ENCODE peak calls at places on chromosomes 1 and 21, in seven cellular contexts. T, B, H, Z, C, Q and W are unnamed samples.

GRCh38 chr1:119004781-119005180 is 16.6 kb upstream of the TBX15 start:
- DNase-seq in H (no peak), Q (no peak), T (no peak), C (no peak), Z (no peak), B (no peak), W (no peak)

GRCh38 chr1:155858805-155859233 is 548 bp upstream of the SYT11 start:
- DNase-seq in C (no peak), B (no peak), Z (no peak), H (no peak), T (no peak), Q (no peak), W (no peak)

GRCh38 chr1:116934586-116935207 is 25.0 kb downstream of the PTGFRN start:
- DNase-seq in B (no peak), C (no peak), T (no peak), Q (no peak), Z (no peak), H (no peak), W (no peak)

GRCh38 chr21:14213164-14213563 is 2.4 kb upstream of the LIPI start:
- DNase-seq in B (no peak), H (no peak), Q (no peak), C (no peak), Z (no peak), T (no peak), W (no peak)

GRCh38 chr1:74733616-74734484 is 898 bp downstream of the TYW3 start:
- DNase-seq in Q (no peak), B (no peak), T (no peak), C (peak), Z (peak), H (peak), W (peak)

GRCh38 chr21:17461014-17461413 is 51.8 kb upstream of the CXADR start:
- DNase-seq in T (peak), Q (no peak), H (no peak), C (peak), Z (no peak), B (no peak), W (no peak)

GRCh38 chr21:23223882-23224281 is 2225.7 kb downstream of the NCAM2 start:
- DNase-seq in C (no peak), H (no peak), Q (no peak), Z (no peak), T (no peak), B (no peak), W (no peak)

GRCh38 chr1:201282931-201283829 is at the start of gene PKP1:
- DNase-seq in T (no peak), C (peak), Q (peak), H (no peak), B (no peak), Z (no peak), W (no peak)

GRCh38 chr1:10935241-10935640 is 77.2 kb upstream of the TARDBP start:
- DNase-seq in Z (no peak), T (no peak), H (no peak), B (no peak), C (no peak), Q (no peak), W (no peak)

GRCh38 chr1:171754381-171754705 is 12.5 kb upstream of the VAMP4 start:
- DNase-seq in T (no peak), C (no peak), Q (no peak), Z (no peak), B (no peak), H (no peak), W (peak)

GRCh38 chr1:94926915-94927404 is at the start of gene CNN3:
- DNase-seq in C (peak), H (peak), Z (peak), B (peak), Q (peak), T (peak), W (peak)

GRCh38 chr1:49085079-49085478 is 308.4 kb upstream of the BEND5 start:
- DNase-seq in T (no peak), H (no peak), B (no peak), C (no peak), Z (no peak), Q (no peak), W (no peak)

DNA sequence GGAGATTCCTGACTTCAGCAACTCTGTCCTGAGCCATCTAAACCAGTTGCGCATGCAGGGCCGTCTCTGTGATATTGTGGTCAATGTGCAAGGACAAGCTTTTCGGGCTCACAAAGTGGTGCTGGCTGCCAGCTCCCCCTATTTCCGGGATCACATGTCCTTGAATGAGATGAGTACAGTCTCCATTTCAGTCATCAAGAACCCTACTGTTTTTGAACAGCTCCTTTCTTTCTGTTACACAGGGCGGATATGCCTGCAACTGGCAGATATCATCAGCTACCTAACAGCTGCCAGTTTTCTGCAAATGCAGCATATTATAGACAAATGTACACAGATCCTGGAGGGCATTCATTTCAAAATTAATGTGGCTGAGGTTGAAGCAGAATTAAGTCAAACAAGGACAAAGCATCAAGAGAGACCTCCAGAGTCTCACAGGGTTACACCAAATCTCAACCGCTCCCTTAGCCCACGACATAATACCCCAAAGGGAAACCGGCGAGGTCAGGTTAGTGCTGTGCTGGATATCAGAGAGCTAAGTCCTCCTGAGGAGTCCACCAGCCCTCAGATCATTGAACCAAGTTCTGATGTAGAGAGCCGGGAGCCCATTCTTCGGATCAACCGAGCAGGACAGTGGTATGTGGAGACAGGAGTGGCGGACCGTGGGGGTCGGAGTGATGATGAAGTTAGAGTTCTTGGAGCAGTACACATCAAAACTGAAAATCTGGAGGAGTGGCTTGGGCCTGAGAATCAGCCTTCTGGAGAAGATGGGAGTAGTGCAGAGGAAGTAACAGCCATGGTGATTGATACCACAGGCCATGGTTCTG is 2.3 kb downstream of the ZBTB37 start:
- DNase-seq in H (no peak), C (peak), B (no peak), Q (no peak), T (no peak), Z (peak), W (no peak)
- H3K27ac ChIP-seq in H (no peak), C (peak), B (peak), Q (peak), T (no peak), Z (peak), W (no peak)

DNA sequence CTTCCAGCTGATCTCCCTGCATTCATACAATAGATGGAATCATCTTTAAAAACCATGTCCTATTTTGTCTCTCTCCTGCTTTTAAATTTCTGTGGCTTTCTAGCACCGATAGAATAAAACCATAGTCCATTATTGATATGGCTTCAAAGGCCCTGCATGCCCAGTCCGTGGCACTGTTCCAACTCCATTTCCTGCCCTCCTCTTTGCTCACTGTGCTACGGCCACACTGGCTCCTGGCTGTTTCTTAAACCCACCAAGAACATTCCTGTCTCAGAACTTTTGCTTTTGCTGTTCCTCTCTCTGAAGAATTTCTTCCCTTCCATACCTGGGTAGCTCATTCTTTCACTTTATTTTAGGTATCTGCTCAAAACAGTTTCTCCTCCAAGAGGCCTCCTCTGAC is 7.2 kb downstream of the SLAMF1 start:
- DNase-seq in Q (no peak), H (no peak), C (no peak), Z (no peak), T (no peak), B (no peak), W (no peak)
- H3K27ac ChIP-seq in Q (no peak), H (no peak), C (no peak), Z (peak), T (no peak), B (peak), W (no peak)

GRCh38 chr1:17789926-17790325 is 34.8 kb downstream of the ACTL8 start:
- DNase-seq in Z (no peak), H (no peak), C (no peak), Q (no peak), T (peak), B (no peak), W (no peak)

GRCh38 chr1:17792421-17792820 is 37.3 kb downstream of the ACTL8 start:
- DNase-seq in Q (no peak), H (no peak), B (no peak), T (peak), Z (no peak), C (no peak), W (no peak)

GRCh38 chr1:17790383-17791054 is 35.4 kb downstream of the ACTL8 start:
- DNase-seq in B (no peak), Z (no peak), C (no peak), T (peak), H (no peak), Q (no peak), W (no peak)

GRCh38 chr1:17791464-17791863 is 36.3 kb downstream of the ACTL8 start:
- DNase-seq in T (peak), Q (no peak), C (no peak), B (no peak), Z (no peak), H (no peak), W (no peak)

GRCh38 chr1:17791055-17791390 is 35.9 kb downstream of the ACTL8 start:
- DNase-seq in C (no peak), B (no peak), H (no peak), Q (no peak), T (peak), Z (no peak), W (no peak)
- H3K27ac ChIP-seq in C (no peak), B (no peak), H (no peak), Q (no peak), T (no peak), Z (no peak), W (no peak)

GRCh38 chr21:32499249-32500055 is 85.9 kb downstream of the TCP10L start:
- DNase-seq in T (no peak), C (no peak), H (no peak), Q (no peak), B (no peak), Z (no peak), W (no peak)
- H3K27ac ChIP-seq in T (peak), C (no peak), H (no peak), Q (no peak), B (no peak), Z (no peak), W (no peak)

GRCh38 chr21:34996304-34997081 is 52.6 kb downstream of the RUNX1 start:
- DNase-seq in Q (no peak), T (peak), C (no peak), B (no peak), H (no peak), Z (no peak), W (no peak)
- H3K27ac ChIP-seq in Q (no peak), T (no peak), C (no peak), B (no peak), H (no peak), Z (peak), W (no peak)